ENCODE peak calls at places on chromosomes 5 and 9, in five cellular contexts. B, K, D, J and U are unnamed samples.

GRCh38 chr5:60959156-60959555 is 14.2 kb downstream of the NDUFAF2 start:
- DNase-seq in B (peak), K (no peak), D (no peak), J (no peak), U (no peak)

GRCh38 chr9:32572900-32573523 is at the start of gene NDUFB6:
- DNase-seq in B (peak), K (peak), D (peak), J (peak), U (peak)

GRCh38 chr5:39146831-39147540 is 72.4 kb downstream of the FYB1 start:
- DNase-seq in B (no peak), K (no peak), D (no peak), J (no peak), U (no peak)

GRCh38 chr5:144209421-144209820 is 38.7 kb downstream of the KCTD16 start:
- DNase-seq in B (no peak), K (no peak), D (no peak), J (no peak), U (no peak)

GRCh38 chr9:71797266-71797665 is 29.0 kb upstream of the CEMIP2 start:
- DNase-seq in B (no peak), K (no peak), D (no peak), J (no peak), U (no peak)

GRCh38 chr9:134549336-134549735 is 92.3 kb upstream of the COL5A1 start:
- DNase-seq in B (no peak), K (peak), D (no peak), J (no peak), U (no peak)

GRCh38 chr5:116722666-116723065 is 148.0 kb upstream of the SEMA6A start:
- DNase-seq in B (no peak), K (no peak), D (no peak), J (no peak), U (no peak)

GRCh38 chr5:143398451-143399237 is 4.8 kb downstream of the NR3C1 start:
- DNase-seq in B (peak), K (no peak), D (no peak), J (no peak), U (no peak)

GRCh38 chr9:8560560-8561525 is 761.3 kb upstream of the DMAC1 start:
- DNase-seq in B (no peak), K (no peak), D (no peak), J (no peak), U (no peak)

GRCh38 chr9:132997591-132997990 is 19.1 kb downstream of the GFI1B start:
- DNase-seq in B (no peak), K (no peak), D (no peak), J (no peak), U (no peak)

DNA sequence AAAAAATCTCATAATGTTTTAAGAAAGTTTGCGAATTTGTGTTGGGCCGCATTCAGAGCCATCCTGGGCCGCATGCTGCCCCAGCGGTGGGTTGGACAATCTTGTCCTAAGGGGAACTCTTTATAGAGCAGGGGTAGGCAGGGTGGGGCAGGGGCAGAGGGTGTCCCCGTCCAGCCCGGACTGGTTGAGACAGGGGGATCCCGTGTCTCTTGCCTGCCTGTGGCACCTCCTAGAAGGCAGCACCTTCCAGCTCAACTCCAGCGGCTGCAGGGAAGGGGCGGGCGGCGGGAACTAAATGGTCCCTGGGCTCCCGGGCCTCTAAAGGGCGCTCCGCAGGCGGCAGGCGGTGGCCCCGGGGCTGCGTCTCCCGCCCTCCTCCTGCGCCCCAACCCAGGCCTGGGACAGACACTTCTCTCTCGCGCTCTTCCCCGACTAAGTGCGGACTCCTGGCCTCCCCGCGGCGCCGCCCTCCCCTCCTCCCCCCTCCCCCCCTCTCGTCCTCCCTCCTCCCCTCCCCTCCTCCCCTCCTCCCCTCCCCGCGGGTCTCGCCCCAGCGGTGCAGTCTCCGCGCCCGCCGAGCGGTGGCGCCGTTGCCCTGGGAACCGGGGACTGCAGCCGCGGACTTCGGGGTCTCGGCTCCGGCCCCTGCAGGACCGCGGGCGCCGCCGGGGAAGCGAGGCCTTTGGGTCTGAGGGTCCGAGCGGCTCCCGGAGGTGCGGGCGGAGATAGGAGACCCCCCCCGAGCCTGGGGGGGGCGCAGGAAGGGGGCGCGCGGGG is 132.6 kb downstream of the MRPL36 start:
- DNase-seq in B (peak), K (no peak), D (no peak), J (peak), U (peak)
- TF ChIP-seq CTCF in B (peak), K (no peak), D (peak), J (no peak), U (peak)

GRCh38 chr9:130286072-130286770 is 20.7 kb downstream of the HMCN2 start:
- DNase-seq in B (no peak), K (peak), D (no peak), J (no peak), U (no peak)

GRCh38 chr9:130288393-130288792 is 22.8 kb downstream of the HMCN2 start:
- DNase-seq in B (no peak), K (no peak), D (no peak), J (no peak), U (no peak)

GRCh38 chr9:130286781-130287428 is 21.3 kb downstream of the HMCN2 start:
- DNase-seq in B (no peak), K (peak), D (no peak), J (no peak), U (no peak)

GRCh38 chr9:130288926-130289705 is 23.6 kb downstream of the HMCN2 start:
- DNase-seq in B (no peak), K (no peak), D (no peak), J (no peak), U (no peak)

DNA sequence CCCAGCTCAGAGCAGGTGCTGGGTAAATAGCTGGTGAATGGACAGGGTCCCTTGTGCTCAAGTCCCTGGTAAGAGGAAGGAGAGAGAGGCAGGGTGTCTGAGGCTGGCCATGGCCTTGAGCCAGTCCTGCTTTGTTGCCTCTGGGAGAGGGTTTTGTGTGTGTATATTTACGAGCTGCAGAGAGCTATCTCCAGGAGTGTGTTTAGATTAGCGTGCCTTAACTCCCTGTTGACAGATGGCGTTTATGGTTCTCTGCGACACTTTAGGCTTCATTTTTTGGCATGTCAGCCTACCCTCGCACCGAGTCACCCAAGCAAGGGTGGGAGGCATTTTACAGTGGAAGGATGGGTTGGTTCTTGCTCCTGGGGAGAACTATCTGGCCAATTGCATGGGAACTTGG is 22.2 kb downstream of the HMCN2 start:
- DNase-seq in B (no peak), K (no peak), D (no peak), J (no peak), U (no peak)
- TF ChIP-seq CTCF in B (no peak), K (no peak), D (no peak), J (no peak), U (no peak)

GRCh38 chr5:10762776-10763500 is 1.9 kb upstream of the DAP start:
- DNase-seq in B (peak), K (no peak), D (no peak), J (no peak), U (no peak)
- TF ChIP-seq CTCF in B (no peak), K (no peak), D (no peak), J (no peak), U (no peak)

DNA sequence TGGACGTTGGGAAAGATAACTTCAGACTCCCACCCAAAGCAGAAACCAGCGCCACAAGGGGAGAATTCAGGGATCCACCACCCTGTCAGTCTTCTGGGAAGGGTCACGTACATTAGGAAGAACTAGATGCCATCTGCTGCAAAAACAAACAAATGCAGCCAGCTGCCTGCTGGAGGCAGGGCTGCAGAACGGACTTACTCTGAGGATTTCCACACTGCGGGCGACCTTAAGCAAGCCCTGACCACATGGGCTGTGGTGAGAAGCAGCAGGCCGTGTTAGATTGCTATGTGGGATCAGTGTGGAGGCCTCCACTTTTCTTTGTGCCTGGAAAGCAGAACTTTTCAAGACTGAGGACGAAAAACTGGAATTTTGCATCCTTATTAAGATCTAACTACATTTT is 13.4 kb upstream of the LTC4S start:
- DNase-seq in B (no peak), K (peak), D (no peak), J (no peak), U (no peak)
- TF ChIP-seq CTCF in B (no peak), K (no peak), D (no peak), J (no peak), U (no peak)

DNA sequence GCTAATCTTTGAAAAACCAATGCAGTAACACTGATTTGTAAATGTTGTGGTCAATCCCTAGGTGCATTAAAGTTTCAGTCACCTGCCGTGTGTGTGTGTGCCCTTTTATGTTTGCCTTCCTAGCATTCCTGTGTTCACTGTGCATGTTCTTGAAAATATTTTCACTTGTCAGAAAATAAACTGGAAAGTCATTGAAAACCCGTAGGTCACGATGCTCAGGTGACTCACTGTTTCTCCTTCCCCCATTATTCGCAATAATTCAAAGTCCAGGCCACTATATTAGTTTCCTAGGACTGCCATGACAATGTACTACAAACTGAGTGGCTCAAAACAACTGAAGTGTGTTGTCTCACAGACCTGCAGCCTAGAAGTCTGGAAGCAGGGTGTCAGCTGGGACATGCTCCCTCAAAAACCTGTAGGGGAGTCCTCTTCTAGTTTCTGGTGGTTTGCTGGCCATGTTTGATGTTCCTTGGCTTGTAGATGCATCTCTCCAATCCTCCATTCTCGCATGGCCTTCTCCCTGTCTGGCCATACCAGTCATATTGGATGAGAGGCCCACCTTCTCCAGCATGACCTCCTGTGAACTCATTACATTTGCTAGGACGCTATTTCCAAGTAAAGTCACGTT is 29.3 kb downstream of the MARVELD2 start:
- DNase-seq in B (no peak), K (no peak), D (no peak), J (peak), U (no peak)
- TF ChIP-seq CTCF in B (no peak), K (no peak), D (no peak), J (no peak), U (no peak)

DNA sequence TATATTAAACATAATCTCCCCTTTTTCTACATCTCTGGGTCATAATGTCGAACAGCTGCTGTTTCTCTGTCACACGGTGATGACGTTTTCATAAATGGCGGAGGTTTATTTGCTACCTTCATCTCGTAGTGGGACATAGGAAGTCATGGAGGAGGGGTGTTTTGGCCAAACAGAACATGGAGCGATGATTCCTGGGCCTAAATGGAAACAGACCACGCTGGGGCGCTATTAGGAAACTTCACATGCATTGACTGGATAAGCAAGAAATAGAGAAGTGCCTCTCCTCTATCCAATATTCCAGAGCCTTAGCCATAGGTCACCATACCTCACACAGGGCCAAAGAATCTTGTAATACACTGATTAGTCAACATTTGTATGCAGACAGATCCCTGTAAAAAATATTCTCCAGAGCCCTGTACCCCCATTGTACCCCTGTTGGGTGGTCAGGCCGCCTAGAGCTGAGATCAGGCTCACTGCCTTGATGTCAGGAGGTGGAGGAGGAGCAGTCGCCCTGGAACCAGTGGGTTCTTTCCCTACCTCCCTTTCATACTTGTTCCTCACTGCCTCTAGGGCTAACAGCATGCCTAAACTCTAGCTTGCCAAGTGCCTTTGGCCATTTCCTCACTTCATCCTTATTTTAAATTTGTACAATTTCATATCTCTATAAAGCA is 77.8 kb upstream of the SPIN1 start:
- DNase-seq in B (no peak), K (no peak), D (no peak), J (no peak), U (no peak)
- TF ChIP-seq CTCF in B (no peak), K (no peak), D (no peak), J (no peak), U (no peak)

DNA sequence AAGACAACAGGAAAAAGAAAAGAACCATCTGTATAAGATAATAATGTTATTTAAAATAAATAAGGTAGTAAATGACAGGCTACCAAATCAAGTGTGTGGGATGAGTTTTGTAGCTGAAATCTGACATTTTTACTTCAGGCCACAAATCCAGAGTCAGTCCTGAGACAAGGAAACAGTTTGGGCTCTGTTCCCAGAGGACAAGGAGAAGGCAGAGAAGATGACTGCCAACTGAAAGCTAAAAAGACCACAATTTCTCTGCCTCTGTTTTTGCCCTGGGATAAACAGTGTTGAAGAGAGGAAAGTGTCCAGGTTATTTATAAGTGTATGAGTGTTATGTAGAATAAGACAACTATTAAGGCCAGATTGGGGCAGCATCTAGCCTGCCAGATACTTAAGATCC is 180.5 kb downstream of the NFIB start:
- DNase-seq in B (no peak), K (no peak), D (no peak), J (no peak), U (no peak)
- TF ChIP-seq CTCF in B (no peak), K (no peak), D (no peak), J (no peak), U (no peak)